ENCODE peak calls at places on chromosomes 12 and 14, in ten cellular contexts. One of them, this sample, is unnamed.

GRCh38 chr14:96309128-96309906 is 53.3 kb downstream of the BDKRB1 start:
- DNase-seq in sigmoid colon: no peak
- DNase-seq in suprapubic skin: no peak
- DNase-seq in A549: peak; percentile 13
- DNase-seq in thyroid gland: no peak
- DNase-seq in gastrocnemius medialis: no peak
- DNase-seq in esophagus squamous epithelium: no peak
- DNase-seq in stomach: no peak
- DNase-seq in HepG2: peak; percentile 39
- DNase-seq in uterus: no peak
- DNase-seq in this sample: no peak

GRCh38 chr12:50234347-50234746 is 49.0 kb downstream of the LIMA1 start:
- DNase-seq in sigmoid colon: no peak
- DNase-seq in suprapubic skin: no peak
- DNase-seq in A549: no peak
- DNase-seq in thyroid gland: no peak
- DNase-seq in gastrocnemius medialis: no peak
- DNase-seq in esophagus squamous epithelium: no peak
- DNase-seq in stomach: peak; percentile 32
- DNase-seq in HepG2: no peak
- DNase-seq in uterus: no peak
- DNase-seq in this sample: no peak

GRCh38 chr12:72570601-72571000 is 298.4 kb downstream of the TRHDE start:
- DNase-seq in sigmoid colon: no peak
- DNase-seq in suprapubic skin: no peak
- DNase-seq in A549: no peak
- DNase-seq in thyroid gland: no peak
- DNase-seq in gastrocnemius medialis: no peak
- DNase-seq in esophagus squamous epithelium: no peak
- DNase-seq in stomach: no peak
- DNase-seq in HepG2: peak; percentile 30
- DNase-seq in uterus: no peak
- DNase-seq in this sample: no peak

GRCh38 chr14:55733609-55734008 is 153.6 kb downstream of the KTN1 start:
- DNase-seq in sigmoid colon: no peak
- DNase-seq in suprapubic skin: no peak
- DNase-seq in A549: no peak
- DNase-seq in thyroid gland: no peak
- DNase-seq in gastrocnemius medialis: no peak
- DNase-seq in esophagus squamous epithelium: no peak
- DNase-seq in stomach: no peak
- DNase-seq in HepG2: no peak
- DNase-seq in uterus: no peak
- DNase-seq in this sample: no peak

GRCh38 chr14:94100847-94101246 is 9.7 kb upstream of the IFI27 start:
- DNase-seq in sigmoid colon: no peak
- DNase-seq in suprapubic skin: no peak
- DNase-seq in A549: peak; percentile 15
- DNase-seq in thyroid gland: no peak
- DNase-seq in gastrocnemius medialis: no peak
- DNase-seq in esophagus squamous epithelium: no peak
- DNase-seq in stomach: no peak
- DNase-seq in HepG2: no peak
- DNase-seq in uterus: no peak
- DNase-seq in this sample: no peak

GRCh38 chr12:116719661-116720060 is 18.2 kb downstream of the SPRING1 start:
- DNase-seq in sigmoid colon: no peak
- DNase-seq in suprapubic skin: peak; percentile 73
- DNase-seq in A549: no peak
- DNase-seq in thyroid gland: peak; percentile 79
- DNase-seq in gastrocnemius medialis: no peak
- DNase-seq in esophagus squamous epithelium: no peak
- DNase-seq in stomach: no peak
- DNase-seq in HepG2: no peak
- DNase-seq in uterus: no peak
- DNase-seq in this sample: no peak

GRCh38 chr12:119102274-119102673 is 76.5 kb upstream of the HSPB8 start:
- DNase-seq in sigmoid colon: no peak
- DNase-seq in suprapubic skin: no peak
- DNase-seq in A549: no peak
- DNase-seq in thyroid gland: no peak
- DNase-seq in gastrocnemius medialis: no peak
- DNase-seq in esophagus squamous epithelium: no peak
- DNase-seq in stomach: no peak
- DNase-seq in HepG2: no peak
- DNase-seq in uterus: no peak
- DNase-seq in this sample: no peak

GRCh38 chr14:56023681-56024080 is 94.5 kb upstream of the PELI2 start:
- DNase-seq in sigmoid colon: no peak
- DNase-seq in suprapubic skin: no peak
- DNase-seq in A549: no peak
- DNase-seq in thyroid gland: no peak
- DNase-seq in gastrocnemius medialis: no peak
- DNase-seq in esophagus squamous epithelium: no peak
- DNase-seq in stomach: no peak
- DNase-seq in HepG2: no peak
- DNase-seq in uterus: no peak
- DNase-seq in this sample: no peak

GRCh38 chr12:68109444-68110217 is 49.9 kb downstream of the IFNG start:
- DNase-seq in sigmoid colon: no peak
- DNase-seq in suprapubic skin: no peak
- DNase-seq in A549: no peak
- DNase-seq in thyroid gland: no peak
- DNase-seq in gastrocnemius medialis: no peak
- DNase-seq in esophagus squamous epithelium: no peak
- DNase-seq in stomach: no peak
- DNase-seq in HepG2: no peak
- DNase-seq in uterus: no peak
- DNase-seq in this sample: no peak

GRCh38 chr12:130520784-130521183 is 183.1 kb downstream of the PIWIL1 start:
- DNase-seq in sigmoid colon: no peak
- DNase-seq in suprapubic skin: no peak
- DNase-seq in A549: no peak
- DNase-seq in thyroid gland: no peak
- DNase-seq in gastrocnemius medialis: no peak
- DNase-seq in esophagus squamous epithelium: no peak
- DNase-seq in stomach: no peak
- DNase-seq in HepG2: no peak
- DNase-seq in uterus: no peak
- DNase-seq in this sample: no peak

DNA sequence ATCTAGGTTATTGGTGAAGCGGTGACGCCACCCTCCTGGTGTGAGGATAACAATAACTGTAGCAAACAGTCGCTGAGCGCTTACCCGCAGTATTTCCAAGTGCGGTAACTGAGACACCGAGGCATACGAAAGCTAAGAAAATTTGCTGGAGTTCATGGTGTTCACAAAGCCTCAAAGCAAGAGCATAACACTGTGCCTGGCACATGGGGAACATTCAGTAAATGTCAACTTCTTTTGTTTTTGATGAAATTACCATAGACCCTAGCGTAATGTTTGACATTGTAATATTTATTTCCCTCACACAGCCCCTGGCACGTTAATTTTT is 767 bp downstream of the YEATS4 start:
- DNase-seq in sigmoid colon: no peak
- DNase-seq in suprapubic skin: no peak
- DNase-seq in A549: no peak
- DNase-seq in thyroid gland: no peak
- DNase-seq in gastrocnemius medialis: no peak
- DNase-seq in esophagus squamous epithelium: no peak
- DNase-seq in stomach: no peak
- DNase-seq in HepG2: no peak
- DNase-seq in uterus: no peak
- DNase-seq in this sample: no peak
- H3K4me3 ChIP-seq in sigmoid colon: peak overlapping the region; percentile 83
- H3K4me3 ChIP-seq in suprapubic skin: peak overlapping the region; percentile 69
- H3K4me3 ChIP-seq in A549: peak overlapping the region; percentile 83
- H3K4me3 ChIP-seq in thyroid gland: peak overlapping the region; percentile 42
- H3K4me3 ChIP-seq in gastrocnemius medialis: peak overlapping the region; percentile 84
- H3K4me3 ChIP-seq in esophagus squamous epithelium: peak overlapping the region; percentile 94
- H3K4me3 ChIP-seq in stomach: peak overlapping the region; percentile 80
- H3K4me3 ChIP-seq in HepG2: peak overlapping the region; percentile 75
- H3K4me3 ChIP-seq in uterus: peak overlapping the region; percentile 89
- H3K4me3 ChIP-seq in this sample: peak overlapping the region; percentile 98

DNA sequence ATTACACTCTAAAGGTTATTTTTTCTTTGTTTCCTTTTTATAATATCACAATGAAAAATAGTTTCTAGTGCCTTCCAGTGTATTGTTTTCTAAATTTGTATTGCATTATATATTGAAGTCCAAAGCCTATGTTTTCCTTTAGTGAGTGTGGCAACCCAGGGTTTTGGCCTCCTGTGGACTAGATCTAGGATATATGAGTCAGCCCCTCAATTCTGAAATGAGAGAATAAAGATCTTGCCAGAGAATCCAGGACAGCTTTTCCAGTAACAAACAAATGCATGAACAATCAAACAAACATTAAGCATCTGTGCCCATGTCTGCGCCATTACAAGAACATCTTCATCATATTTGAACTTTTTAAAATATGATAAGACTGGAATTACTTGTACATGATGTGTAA is 70.7 kb upstream of the SSTR1 start:
- DNase-seq in sigmoid colon: no peak
- DNase-seq in suprapubic skin: no peak
- DNase-seq in A549: no peak
- DNase-seq in thyroid gland: no peak
- DNase-seq in gastrocnemius medialis: no peak
- DNase-seq in esophagus squamous epithelium: no peak
- DNase-seq in stomach: no peak
- DNase-seq in HepG2: no peak
- DNase-seq in uterus: no peak
- DNase-seq in this sample: no peak
- TF ChIP-seq CTCF in sigmoid colon: no peak
- TF ChIP-seq CTCF in suprapubic skin: no peak
- TF ChIP-seq CTCF in A549: no peak
- TF ChIP-seq CTCF in thyroid gland: no peak
- TF ChIP-seq CTCF in gastrocnemius medialis: no peak
- TF ChIP-seq CTCF in esophagus squamous epithelium: no peak
- TF ChIP-seq CTCF in stomach: no peak
- TF ChIP-seq CTCF in HepG2: no peak
- TF ChIP-seq CTCF in uterus: no peak
- TF ChIP-seq CTCF in this sample: no peak

GRCh38 chr14:71314717-71315116 is 407.5 kb downstream of the PCNX1 start:
- DNase-seq in sigmoid colon: no peak
- DNase-seq in suprapubic skin: no peak
- DNase-seq in A549: no peak
- DNase-seq in thyroid gland: no peak
- DNase-seq in gastrocnemius medialis: no peak
- DNase-seq in esophagus squamous epithelium: no peak
- DNase-seq in stomach: no peak
- DNase-seq in HepG2: no peak
- DNase-seq in uterus: no peak
- DNase-seq in this sample: no peak

GRCh38 chr14:71309756-71310155 is 402.5 kb downstream of the PCNX1 start:
- DNase-seq in sigmoid colon: no peak
- DNase-seq in suprapubic skin: no peak
- DNase-seq in A549: no peak
- DNase-seq in thyroid gland: no peak
- DNase-seq in gastrocnemius medialis: no peak
- DNase-seq in esophagus squamous epithelium: no peak
- DNase-seq in stomach: no peak
- DNase-seq in HepG2: no peak
- DNase-seq in uterus: no peak
- DNase-seq in this sample: no peak

GRCh38 chr14:71308671-71309070 is 401.4 kb downstream of the PCNX1 start:
- DNase-seq in sigmoid colon: no peak
- DNase-seq in suprapubic skin: no peak
- DNase-seq in A549: no peak
- DNase-seq in thyroid gland: no peak
- DNase-seq in gastrocnemius medialis: no peak
- DNase-seq in esophagus squamous epithelium: no peak
- DNase-seq in stomach: no peak
- DNase-seq in HepG2: no peak
- DNase-seq in uterus: no peak
- DNase-seq in this sample: no peak

DNA sequence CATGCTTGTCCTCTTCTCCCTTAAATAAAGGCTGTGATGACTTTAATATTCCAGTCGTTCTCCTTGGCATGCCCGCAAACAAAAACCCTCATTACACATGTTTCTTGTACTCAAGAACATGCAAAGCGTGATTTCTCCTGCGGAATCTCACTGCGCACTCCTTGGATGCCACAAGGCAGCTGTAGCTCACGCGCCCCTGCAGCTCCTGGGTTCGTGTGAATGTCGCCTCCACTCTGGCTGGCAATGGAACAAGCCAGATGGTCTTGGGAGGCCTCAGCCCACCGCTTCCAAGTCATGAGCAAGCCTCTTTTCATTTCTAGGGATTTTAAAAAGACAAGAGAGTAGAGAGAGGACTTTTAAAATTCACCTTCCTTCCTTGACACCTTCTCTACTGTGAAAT is 403.8 kb downstream of the PCNX1 start:
- DNase-seq in sigmoid colon: no peak
- DNase-seq in suprapubic skin: no peak
- DNase-seq in A549: no peak
- DNase-seq in thyroid gland: no peak
- DNase-seq in gastrocnemius medialis: no peak
- DNase-seq in esophagus squamous epithelium: no peak
- DNase-seq in stomach: no peak
- DNase-seq in HepG2: no peak
- DNase-seq in uterus: no peak
- DNase-seq in this sample: peak; percentile 2
- TF ChIP-seq POLR2A in sigmoid colon: no peak
- TF ChIP-seq POLR2A in suprapubic skin: no peak
- TF ChIP-seq POLR2A in A549: no peak
- TF ChIP-seq POLR2A in thyroid gland: no peak
- TF ChIP-seq POLR2A in gastrocnemius medialis: no peak
- TF ChIP-seq POLR2A in esophagus squamous epithelium: no peak
- TF ChIP-seq POLR2A in stomach: no peak
- TF ChIP-seq POLR2A in HepG2: no peak
- TF ChIP-seq POLR2A in uterus: no peak
- TF ChIP-seq POLR2A in this sample: no peak

GRCh38 chr14:50060871-50061663 is 55.3 kb downstream of the VCPKMT start:
- DNase-seq in sigmoid colon: peak; percentile 86
- DNase-seq in suprapubic skin: no peak
- DNase-seq in A549: peak; percentile 89
- DNase-seq in thyroid gland: peak; percentile 27
- DNase-seq in gastrocnemius medialis: peak; percentile 27
- DNase-seq in esophagus squamous epithelium: no peak
- DNase-seq in stomach: no peak
- DNase-seq in HepG2: peak; percentile 89
- DNase-seq in uterus: peak; percentile 82
- DNase-seq in this sample: peak; percentile 64

GRCh38 chr14:50059773-50060629 is 56.4 kb downstream of the VCPKMT start:
- DNase-seq in sigmoid colon: no peak
- DNase-seq in suprapubic skin: no peak
- DNase-seq in A549: no peak
- DNase-seq in thyroid gland: no peak
- DNase-seq in gastrocnemius medialis: no peak
- DNase-seq in esophagus squamous epithelium: no peak
- DNase-seq in stomach: no peak
- DNase-seq in HepG2: peak; percentile 42
- DNase-seq in uterus: no peak
- DNase-seq in this sample: no peak

GRCh38 chr14:50063876-50064420 is 52.4 kb downstream of the VCPKMT start:
- DNase-seq in sigmoid colon: no peak
- DNase-seq in suprapubic skin: no peak
- DNase-seq in A549: no peak
- DNase-seq in thyroid gland: no peak
- DNase-seq in gastrocnemius medialis: no peak
- DNase-seq in esophagus squamous epithelium: no peak
- DNase-seq in stomach: no peak
- DNase-seq in HepG2: no peak
- DNase-seq in uterus: no peak
- DNase-seq in this sample: no peak

GRCh38 chr14:50062438-50063039 is 53.8 kb downstream of the VCPKMT start:
- DNase-seq in sigmoid colon: no peak
- DNase-seq in suprapubic skin: no peak
- DNase-seq in A549: peak; percentile 72
- DNase-seq in thyroid gland: no peak
- DNase-seq in gastrocnemius medialis: no peak
- DNase-seq in esophagus squamous epithelium: peak; percentile 33
- DNase-seq in stomach: peak; percentile 38
- DNase-seq in HepG2: peak; percentile 88
- DNase-seq in uterus: peak; percentile 59
- DNase-seq in this sample: no peak

GRCh38 chr14:50061664-50062437 is 54.5 kb downstream of the VCPKMT start:
- DNase-seq in sigmoid colon: no peak
- DNase-seq in suprapubic skin: no peak
- DNase-seq in A549: no peak
- DNase-seq in thyroid gland: peak; percentile 21
- DNase-seq in gastrocnemius medialis: no peak
- DNase-seq in esophagus squamous epithelium: peak; percentile 27
- DNase-seq in stomach: peak; percentile 61
- DNase-seq in HepG2: peak; percentile 76
- DNase-seq in uterus: no peak
- DNase-seq in this sample: no peak
- H3K4me3 ChIP-seq in sigmoid colon: no peak overlapping the region
- H3K4me3 ChIP-seq in suprapubic skin: no peak overlapping the region
- H3K4me3 ChIP-seq in A549: no peak overlapping the region
- H3K4me3 ChIP-seq in thyroid gland: no peak overlapping the region
- H3K4me3 ChIP-seq in gastrocnemius medialis: no peak overlapping the region
- H3K4me3 ChIP-seq in esophagus squamous epithelium: peak overlapping the region; percentile 30
- H3K4me3 ChIP-seq in stomach: no peak overlapping the region
- H3K4me3 ChIP-seq in HepG2: peak overlapping the region; percentile 76
- H3K4me3 ChIP-seq in uterus: no peak overlapping the region
- H3K4me3 ChIP-seq in this sample: no peak overlapping the region

This sample was measured in upper lobe of left lung.